ENCODE peak calls at places on chromosome 2, in six cellular contexts. B is NT2/D1, X is neural progenitor cell, M is IMR-90, J is fibroblast of lung, I is H9. C is an unnamed sample.

GRCh38 chr2:128643221-128644065 is 324.8 kb upstream of the HS6ST1 start:
- DNase-seq in B (no peak), X (no peak), M (no peak), J (no peak), I (peak), C (no peak)

GRCh38 chr2:235609746-235610145 is 115.9 kb downstream of the AGAP1 start:
- DNase-seq in B (no peak), X (no peak), M (no peak), J (no peak), I (no peak), C (no peak)

GRCh38 chr2:216632321-216632951 is 784 bp upstream of the IGFBP2 start:
- DNase-seq in B (no peak), X (peak), M (no peak), J (no peak), I (peak), C (peak)

GRCh38 chr2:138827426-138828054 is 47.4 kb upstream of the NXPH2 start:
- DNase-seq in B (peak), X (peak), M (peak), J (peak), I (peak), C (peak)

GRCh38 chr2:45554764-45555163 is 56.3 kb downstream of the SRBD1 start:
- DNase-seq in B (no peak), X (no peak), M (peak), J (peak), I (no peak), C (no peak)

GRCh38 chr2:234879671-234880455 is 72.0 kb upstream of the SH3BP4 start:
- DNase-seq in B (no peak), X (no peak), M (peak), J (peak), I (peak), C (no peak)

GRCh38 chr2:240371461-240372000 is 63.9 kb upstream of the GPC1 start:
- DNase-seq in B (no peak), X (no peak), M (no peak), J (no peak), I (no peak), C (no peak)

GRCh38 chr2:160747771-160748170 is 254.2 kb upstream of the RBMS1 start:
- DNase-seq in B (no peak), X (no peak), M (peak), J (peak), I (no peak), C (no peak)

GRCh38 chr2:105761931-105762515 is 17.3 kb downstream of the NCK2 start:
- DNase-seq in B (peak), X (peak), M (peak), J (no peak), I (peak), C (peak)

GRCh38 chr2:132677661-132678060 is 7.7 kb upstream of the LYPD1 start:
- DNase-seq in B (no peak), X (no peak), M (peak), J (no peak), I (no peak), C (no peak)

GRCh38 chr2:135942936-135943688 is 42.3 kb downstream of the DARS1 start:
- DNase-seq in B (no peak), X (no peak), M (no peak), J (no peak), I (no peak), C (peak)

GRCh38 chr2:166867874-166868514 is 20.3 kb upstream of the XIRP2 start:
- DNase-seq in B (no peak), X (peak), M (no peak), J (no peak), I (no peak), C (no peak)

GRCh38 chr2:134628453-134628852 is 90.3 kb downstream of the TMEM163 start:
- DNase-seq in B (no peak), X (no peak), M (no peak), J (no peak), I (no peak), C (no peak)

GRCh38 chr2:96921561-96922303 is 51.9 kb upstream of the SEMA4C start:
- DNase-seq in B (no peak), X (no peak), M (no peak), J (no peak), I (no peak), C (no peak)

GRCh38 chr2:113105047-113105446 is 22.4 kb upstream of the IL1RN start:
- DNase-seq in B (no peak), X (no peak), M (peak), J (peak), I (no peak), C (no peak)

GRCh38 chr2:229714080-229714735 is at the start of gene DNER:
- DNase-seq in B (no peak), X (peak), M (no peak), J (no peak), I (peak), C (peak)

GRCh38 chr2:98412751-98413445 is 31.8 kb upstream of the INPP4A start:
- DNase-seq in B (peak), X (peak), M (peak), J (peak), I (no peak), C (peak)

GRCh38 chr2:205776139-205776538 is 93.8 kb downstream of the NRP2 start:
- DNase-seq in B (peak), X (peak), M (no peak), J (peak), I (peak), C (peak)

GRCh38 chr2:219254590-219255219 is 987 bp upstream of the TUBA4A start:
- DNase-seq in B (no peak), X (no peak), M (no peak), J (no peak), I (no peak), C (no peak)

GRCh38 chr2:15968280-15969178 is 28.2 kb downstream of the MYCN start:
- DNase-seq in B (no peak), X (no peak), M (no peak), J (no peak), I (no peak), C (peak)

GRCh38 chr2:138779451-138780440 is at the start of gene NXPH2:
- DNase-seq in B (no peak), X (peak), M (no peak), J (peak), I (peak), C (peak)

GRCh38 chr2:217958206-217958888 is 44.4 kb downstream of the TNS1 start:
- DNase-seq in B (no peak), X (no peak), M (no peak), J (no peak), I (no peak), C (no peak)

GRCh38 chr2:80252294-80252986 is 52.1 kb downstream of the LRRTM1 start:
- DNase-seq in B (no peak), X (no peak), M (no peak), J (no peak), I (no peak), C (no peak)

GRCh38 chr2:238973038-238973772 is 125.3 kb downstream of the TWIST2 start:
- DNase-seq in B (no peak), X (no peak), M (peak), J (peak), I (no peak), C (no peak)

GRCh38 chr2:75002007-75002406 is 43.6 kb downstream of the POLE4 start:
- DNase-seq in B (no peak), X (no peak), M (peak), J (no peak), I (no peak), C (no peak)

GRCh38 chr2:24947758-24948157 is 24.0 kb downstream of the DNAJC27 start:
- DNase-seq in B (no peak), X (no peak), M (no peak), J (no peak), I (no peak), C (no peak)

GRCh38 chr2:119704670-119705120 is 25.7 kb downstream of the TMEM177 start:
- DNase-seq in B (no peak), X (no peak), M (peak), J (peak), I (no peak), C (no peak)

GRCh38 chr2:51996569-51996917 is 964.6 kb upstream of the NRXN1 start:
- DNase-seq in B (no peak), X (no peak), M (peak), J (no peak), I (no peak), C (no peak)

GRCh38 chr2:174964404-174964803 is 40.8 kb downstream of the CHN1 start:
- DNase-seq in B (peak), X (peak), M (no peak), J (no peak), I (no peak), C (peak)

GRCh38 chr2:100976634-100977391 is 25.3 kb upstream of the RPL31 start:
- DNase-seq in B (no peak), X (no peak), M (peak), J (no peak), I (no peak), C (no peak)

GRCh38 chr2:100977511-100977910 is 24.6 kb upstream of the RPL31 start:
- DNase-seq in B (no peak), X (no peak), M (no peak), J (no peak), I (no peak), C (no peak)

GRCh38 chr2:100980046-100980445 is 22.0 kb upstream of the RPL31 start:
- DNase-seq in B (no peak), X (no peak), M (no peak), J (no peak), I (no peak), C (no peak)

GRCh38 chr2:100981011-100981410 is 21.1 kb upstream of the RPL31 start:
- DNase-seq in B (no peak), X (no peak), M (no peak), J (no peak), I (no peak), C (peak)

DNA sequence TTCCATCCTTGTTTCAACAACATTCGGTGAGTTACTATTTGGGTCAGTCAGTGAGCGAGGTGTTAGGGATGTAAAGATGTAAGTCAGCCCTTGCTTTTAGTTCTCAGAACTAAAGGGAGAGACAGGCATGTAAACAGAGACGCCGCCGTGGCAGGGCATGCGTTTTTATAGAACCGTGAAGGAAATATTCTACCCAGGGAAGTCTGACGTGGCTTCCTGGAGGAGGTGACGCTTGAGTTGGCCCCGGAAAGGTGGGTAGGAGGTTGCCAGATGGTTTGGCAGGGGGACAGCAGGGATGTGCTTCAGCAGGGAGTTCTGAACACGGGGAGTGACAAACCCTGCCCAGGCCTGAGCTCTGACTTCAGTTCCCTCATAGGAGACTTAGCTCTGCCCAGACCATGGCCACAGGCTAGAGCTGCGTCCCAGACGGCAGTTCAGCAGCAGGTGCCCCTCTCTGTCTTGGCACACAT is 23.5 kb upstream of the RPL31 start:
- DNase-seq in B (no peak), X (no peak), M (peak), J (peak), I (no peak), C (no peak)
- H3K9ac ChIP-seq in B (no peak), X (no peak), M (peak), J (no peak), I (no peak), C (no peak)

GRCh38 chr2:40363631-40364030 is 88.3 kb downstream of the SLC8A1 start:
- DNase-seq in B (no peak), X (no peak), M (peak), J (peak), I (no peak), C (no peak)
- H3K9ac ChIP-seq in B (no peak), X (no peak), M (peak), J (no peak), I (no peak), C (no peak)

GRCh38 chr2:180979935-180980184 is 545 bp upstream of the UBE2E3 start:
- DNase-seq in B (no peak), X (no peak), M (peak), J (peak), I (no peak), C (no peak)
- H3K9ac ChIP-seq in B (peak), X (no peak), M (peak), J (peak), I (peak), C (peak)

GRCh38 chr2:68764041-68764780 is 29.6 kb downstream of the ARHGAP25 start:
- DNase-seq in B (no peak), X (no peak), M (peak), J (peak), I (no peak), C (no peak)
- H3K9ac ChIP-seq in B (no peak), X (no peak), M (no peak), J (no peak), I (no peak), C (no peak)

DNA sequence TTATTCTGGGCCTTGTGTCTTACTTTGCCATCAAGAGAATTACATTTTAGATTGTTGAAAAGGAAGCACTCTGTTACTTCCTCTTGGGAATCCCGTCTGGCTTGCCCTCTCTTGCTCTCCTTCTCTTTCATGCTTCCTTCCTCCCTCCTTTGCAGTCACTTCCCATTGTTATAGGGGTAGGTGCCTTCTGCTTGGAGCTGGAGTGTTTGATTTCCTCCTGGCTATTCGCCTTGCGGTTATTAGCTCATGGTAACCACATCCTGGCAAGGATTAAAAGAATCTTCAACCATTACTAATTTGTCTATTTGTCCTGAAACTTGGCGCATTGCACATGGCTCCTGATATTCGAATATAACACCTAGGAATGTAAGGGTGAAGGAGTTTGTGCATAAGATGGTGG is 115.0 kb downstream of the CERS6 start:
- DNase-seq in B (no peak), X (no peak), M (peak), J (peak), I (no peak), C (no peak)
- H3K9ac ChIP-seq in B (no peak), X (no peak), M (no peak), J (no peak), I (no peak), C (no peak)

GRCh38 chr2:20526146-20526545 is 79.3 kb downstream of the RHOB start:
- DNase-seq in B (no peak), X (no peak), M (peak), J (no peak), I (no peak), C (no peak)
- H3K9ac ChIP-seq in B (no peak), X (no peak), M (no peak), J (no peak), I (no peak), C (no peak)

GRCh38 chr2:10377052-10377746 is 70.9 kb downstream of the ODC1 start:
- DNase-seq in B (no peak), X (no peak), M (no peak), J (no peak), I (no peak), C (no peak)
- H3K9ac ChIP-seq in B (no peak), X (no peak), M (no peak), J (no peak), I (no peak), C (no peak)

GRCh38 chr2:69789129-69789528 is 40.3 kb upstream of the GMCL1 start:
- DNase-seq in B (peak), X (no peak), M (peak), J (peak), I (peak), C (peak)

GRCh38 chr2:69790601-69790959 is 38.9 kb upstream of the GMCL1 start:
- DNase-seq in B (no peak), X (no peak), M (no peak), J (no peak), I (no peak), C (no peak)

GRCh38 chr2:69791045-69791444 is 38.4 kb upstream of the GMCL1 start:
- DNase-seq in B (no peak), X (no peak), M (no peak), J (no peak), I (no peak), C (no peak)

GRCh38 chr2:69786105-69786504 is 43.4 kb upstream of the GMCL1 start:
- DNase-seq in B (no peak), X (no peak), M (no peak), J (no peak), I (no peak), C (no peak)

GRCh38 chr2:69789762-69790600 is 39.5 kb upstream of the GMCL1 start:
- DNase-seq in B (no peak), X (no peak), M (peak), J (no peak), I (no peak), C (peak)
- H3K9ac ChIP-seq in B (no peak), X (peak), M (peak), J (no peak), I (no peak), C (no peak)

C was measured in mesendoderm.